ENCODE peak calls at places on chromosomes 4 and X, in eight cellular contexts. W is body of pancreas, B is uterus, Q is left lung, E is tibial artery, F is GM23338, Z is lower lobe of right lung, M is left ventricle myocardium inferior. V is an unnamed sample. For H3K4me1 and H3K27me3, the result is how much of the 10 kb centered on the place peaks cover.

GRCh38 chrX:100491174-100491573 is 81.1 kb upstream of the PCDH19 start:
- DNase-seq in W (no peak), F (no peak), E (no peak), B (no peak), M (no peak), Q (no peak), Z (no peak), V (peak)

GRCh38 chr4:81504685-81505598 is 33.2 kb upstream of the RASGEF1B start:
- DNase-seq in F (no peak), Z (peak), E (peak), Q (peak), M (peak), W (peak), B (peak), V (peak)

GRCh38 chr4:43330288-43330687 is 437.8 kb downstream of the GRXCR1 start:
- DNase-seq in E (no peak), F (no peak), Q (no peak), Z (no peak), B (no peak), W (no peak), M (no peak), V (no peak)

GRCh38 chr4:94665500-94666398 is 92.0 kb upstream of the BMPR1B start:
- DNase-seq in W (no peak), Q (no peak), B (no peak), Z (no peak), M (no peak), E (no peak), F (no peak), V (no peak)

GRCh38 chr4:32429151-32429550 is 1709.0 kb downstream of the PCDH7 start:
- DNase-seq in F (no peak), Q (no peak), M (no peak), E (no peak), W (no peak), Z (no peak), B (no peak), V (no peak)

GRCh38 chr4:159777689-159778088 is 674.8 kb downstream of the RAPGEF2 start:
- DNase-seq in Z (no peak), B (no peak), M (no peak), E (no peak), F (no peak), W (no peak), Q (no peak), V (no peak)

GRCh38 chrX:107825698-107826285 is at the start of gene MID2:
- DNase-seq in Z (peak), B (peak), E (peak), M (peak), F (peak), Q (peak), W (peak), V (peak)

GRCh38 chr4:7826909-7827306 is 112.8 kb downstream of the AFAP1 start:
- DNase-seq in M (no peak), E (no peak), F (no peak), B (no peak), Q (no peak), Z (no peak), W (no peak), V (no peak)

GRCh38 chr4:119314356-119314755 is 7.6 kb downstream of the FABP2 start:
- DNase-seq in F (peak), Z (no peak), M (no peak), W (no peak), B (no peak), Q (no peak), E (no peak), V (peak)

GRCh38 chrX:65463550-65463949 is 71.0 kb downstream of the LAS1L start:
- DNase-seq in Z (no peak), F (peak), M (no peak), B (no peak), E (no peak), W (no peak), Q (no peak), V (no peak)

GRCh38 chr4:67593741-67594175 is 35.2 kb downstream of the STAP1 start:
- DNase-seq in F (no peak), M (no peak), B (no peak), Q (no peak), W (peak), E (no peak), Z (no peak), V (no peak)

GRCh38 chr4:66906314-66906713 is 639.0 kb downstream of the CENPC start:
- DNase-seq in W (no peak), Z (no peak), M (no peak), B (no peak), E (no peak), F (peak), Q (no peak), V (no peak)

GRCh38 chr4:113086172-113086695 is 36.8 kb downstream of the ANK2 start:
- DNase-seq in M (no peak), Q (no peak), E (no peak), F (no peak), W (no peak), B (no peak), Z (no peak), V (peak)

GRCh38 chr4:187606581-187606980 is 389.0 kb upstream of the ZFP42 start:
- DNase-seq in E (no peak), W (peak), B (no peak), Z (no peak), F (peak), Q (no peak), M (no peak), V (peak)

GRCh38 chrX:154374361-154375155 is at the start of gene FLNA:
- DNase-seq in W (peak), B (peak), M (peak), Z (no peak), Q (peak), F (peak), E (peak), V (no peak)

GRCh38 chr4:105998210-105998609 is 102.9 kb downstream of the NPNT start:
- DNase-seq in Z (no peak), Q (no peak), F (no peak), E (no peak), B (no peak), M (no peak), W (no peak), V (peak)

GRCh38 chr4:23966720-23967119 is 76.9 kb upstream of the PPARGC1A start:
- DNase-seq in W (no peak), F (peak), Z (no peak), E (no peak), M (no peak), Q (no peak), B (no peak), V (peak)

GRCh38 chr4:168769416-168769815 is 240.6 kb downstream of the CBR4 start:
- DNase-seq in B (no peak), F (no peak), W (no peak), Z (no peak), Q (no peak), M (no peak), E (peak), V (no peak)

GRCh38 chr4:15749001-15749400 is 29.1 kb upstream of the CD38 start:
- DNase-seq in B (no peak), Q (no peak), F (peak), Z (no peak), E (no peak), M (no peak), W (no peak), V (no peak)

GRCh38 chr4:111231281-111231680 is 608.4 kb upstream of the PITX2 start:
- DNase-seq in F (no peak), M (no peak), Q (no peak), Z (no peak), E (no peak), W (no peak), B (no peak), V (no peak)

GRCh38 chr4:168787334-168787733 is 222.7 kb downstream of the CBR4 start:
- DNase-seq in F (no peak), W (no peak), Z (no peak), B (no peak), Q (no peak), M (no peak), E (no peak), V (no peak)

GRCh38 chrX:71282514-71283408 is 674 bp upstream of the NONO start:
- DNase-seq in W (no peak), E (no peak), F (peak), Q (no peak), M (no peak), Z (no peak), B (no peak), V (peak)

GRCh38 chrX:115892787-115893671 is 277.5 kb upstream of the AGTR2 start:
- DNase-seq in Q (no peak), Z (no peak), F (peak), B (peak), E (no peak), M (no peak), W (peak), V (peak)
- H3K4me3 ChIP-seq in Q (no peak), Z (no peak), F (no peak), B (no peak), E (no peak), M (no peak), W (no peak), V (no peak)

GRCh38 chr4:40563401-40563800 is 66.3 kb downstream of the RBM47 start:
- DNase-seq in Q (no peak), M (no peak), Z (no peak), E (no peak), W (no peak), F (no peak), B (no peak), V (no peak)
- H3K4me1 ChIP-seq in Q (half or more), M (under half), Z (under half), E (under half), W (half or more), F (under half), B (under half), V (under half)

GRCh38 chr4:121221201-121221600 is 57.1 kb upstream of the TNIP3 start:
- DNase-seq in M (no peak), F (no peak), Z (no peak), Q (no peak), E (no peak), W (no peak), B (no peak), V (no peak)
- H3K27me3 ChIP-seq in M (under half), F (under half), Z (under half), Q (under half), E (under half), W (under half), B (under half), V (under half)

GRCh38 chrX:109472939-109473713 is 8.8 kb downstream of the GUCY2F start:
- DNase-seq in B (no peak), Z (no peak), Q (no peak), E (no peak), M (no peak), F (peak), W (no peak), V (no peak)

GRCh38 chrX:109475174-109475891 is 6.6 kb downstream of the GUCY2F start:
- DNase-seq in W (peak), Q (peak), B (peak), M (peak), E (no peak), Z (no peak), F (peak), V (peak)
- H3K4me3 ChIP-seq in W (no peak), Q (no peak), B (no peak), M (peak), E (no peak), Z (no peak), F (peak), V (no peak)

DNA sequence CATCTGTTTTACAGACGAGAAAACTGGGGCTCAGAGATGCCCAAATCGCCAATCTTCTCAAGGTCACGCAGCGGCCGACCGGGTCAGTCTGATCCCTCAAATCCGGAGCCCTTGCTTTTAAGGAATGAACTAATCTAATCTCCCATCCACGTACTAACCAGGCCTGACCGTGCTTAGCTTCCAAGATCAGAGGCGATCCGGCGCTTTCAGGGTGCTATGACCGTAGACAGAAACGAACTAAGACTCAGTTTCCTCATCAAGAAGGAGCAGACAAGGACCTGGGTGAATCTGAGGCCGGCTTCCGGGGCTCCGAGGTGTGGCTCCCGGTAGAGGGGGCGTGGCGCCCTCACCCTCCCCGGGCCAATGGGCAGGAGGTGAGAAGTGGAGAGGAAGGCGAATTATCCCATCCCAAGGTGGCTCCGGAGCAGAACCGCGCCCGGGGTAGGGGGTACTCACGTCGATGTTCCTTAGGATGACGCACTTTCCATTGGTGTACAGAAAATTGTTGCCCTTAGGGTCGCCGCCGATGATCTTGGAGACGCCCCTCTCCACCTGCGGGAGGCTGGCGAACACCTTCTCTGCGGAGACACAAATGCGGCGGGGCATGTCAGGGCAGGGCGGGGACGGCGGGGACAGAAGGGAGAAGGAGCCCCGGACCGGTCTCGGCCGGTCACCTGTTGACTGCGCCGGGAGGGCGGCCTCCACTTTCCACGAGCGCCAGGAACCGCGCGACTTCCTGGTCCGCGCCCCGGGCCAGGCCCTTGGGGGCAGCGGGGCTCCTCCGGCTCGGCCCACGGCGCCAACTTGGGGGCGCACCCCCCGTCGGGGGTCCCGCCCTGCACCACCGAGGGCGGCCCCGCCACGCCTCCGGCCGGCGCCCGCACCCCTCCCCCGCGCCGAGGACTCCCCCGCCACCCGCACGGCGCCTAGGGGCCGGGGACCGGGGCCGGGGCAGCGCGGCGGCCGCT is 658 bp downstream of the WDR1 start:
- DNase-seq in Z (peak), F (peak), M (no peak), B (peak), E (peak), W (peak), Q (peak), V (peak)
- H3K4me1 ChIP-seq in Z (half or more), F (under half), M (half or more), B (under half), E (half or more), W (under half), Q (half or more), V (under half)

DNA sequence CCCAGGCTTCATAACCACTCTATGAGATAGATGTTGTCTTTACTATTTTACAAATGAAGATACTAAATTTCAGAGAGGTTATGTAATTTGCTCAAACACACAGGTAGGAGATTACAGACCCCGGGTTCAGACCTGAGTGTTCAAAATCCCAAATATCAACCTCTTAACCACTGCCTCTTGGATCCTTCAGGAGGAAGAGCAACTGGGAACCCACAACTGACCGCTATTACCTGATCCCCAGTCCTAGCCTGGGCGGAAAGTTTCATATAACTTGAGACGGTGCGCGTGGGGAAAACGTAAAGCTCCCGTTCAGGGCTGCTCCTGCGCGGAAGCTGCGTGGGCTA is 8.9 kb upstream of the PRDM8 start:
- DNase-seq in E (no peak), M (no peak), Z (no peak), B (no peak), W (no peak), F (peak), Q (no peak), V (no peak)
- H3K27me3 ChIP-seq in E (under half), M (half or more), Z (half or more), B (under half), W (under half), F (half or more), Q (half or more), V (under half)

V was measured in small intestine.